ENCODE peak calls at places on chromosomes 5 and 9, in seven cellular contexts. J is activated naive CD4-positive, alpha-beta T cell; Y is choroid plexus epithelial cell; F is fibroblast of lung; E is NCI-H510A treated with DMSO at 0.1 percent for 48 hours; G is effector CD4-positive, alpha-beta T cell; Z is activated CD4-positive, CD25-positive, alpha-beta regulatory T cell. P is an unnamed sample.

GRCh38 chr9:33452828-33453271 is 5.5 kb upstream of the AQP3 start:
- DNase-seq in J (no peak), Y (peak), F (peak), E (peak), G (peak), Z (no peak), P (no peak)

GRCh38 chr5:7392401-7393024 is 3.4 kb upstream of the ADCY2 start:
- DNase-seq in J (no peak), Y (peak), F (peak), E (peak), G (no peak), Z (no peak), P (no peak)

GRCh38 chr5:33738967-33739366 is 152.8 kb downstream of the ADAMTS12 start:
- DNase-seq in J (no peak), Y (no peak), F (no peak), E (no peak), G (no peak), Z (no peak), P (no peak)

GRCh38 chr5:150143725-150144058 is 12.0 kb downstream of the PDGFRB start:
- DNase-seq in J (no peak), Y (peak), F (no peak), E (no peak), G (no peak), Z (no peak), P (no peak)

GRCh38 chr9:121895836-121896544 is 197.1 kb downstream of the TTLL11 start:
- DNase-seq in J (no peak), Y (peak), F (peak), E (no peak), G (no peak), Z (no peak), P (peak)

GRCh38 chr9:22005700-22006605 is 3.2 kb downstream of the CDKN2B start:
- DNase-seq in J (no peak), Y (peak), F (peak), E (no peak), G (no peak), Z (no peak), P (no peak)

GRCh38 chr9:132632426-132632825 is 37.4 kb downstream of the DDX31 start:
- DNase-seq in J (no peak), Y (no peak), F (no peak), E (no peak), G (no peak), Z (no peak), P (no peak)

GRCh38 chr5:43019615-43020293 is 20.4 kb downstream of the ANXA2R start:
- DNase-seq in J (peak), Y (peak), F (peak), E (peak), G (peak), Z (peak), P (no peak)

GRCh38 chr9:696332-697090 is 145.0 kb upstream of the DMRT1 start:
- DNase-seq in J (no peak), Y (peak), F (peak), E (no peak), G (no peak), Z (no peak), P (no peak)

GRCh38 chr5:157648275-157648990 is 3.8 kb downstream of the SOX30 start:
- DNase-seq in J (no peak), Y (no peak), F (peak), E (no peak), G (no peak), Z (no peak), P (no peak)

GRCh38 chr9:127121628-127122175 is 733 bp downstream of the ANGPTL2 start:
- DNase-seq in J (no peak), Y (no peak), F (peak), E (no peak), G (no peak), Z (no peak), P (no peak)

GRCh38 chr5:143968071-143968878 is 156.3 kb downstream of the HMHB1 start:
- DNase-seq in J (no peak), Y (peak), F (peak), E (peak), G (no peak), Z (no peak), P (no peak)

GRCh38 chr9:127880143-127880542 is 2.7 kb upstream of the AK1 start:
- DNase-seq in J (no peak), Y (no peak), F (no peak), E (no peak), G (no peak), Z (no peak), P (no peak)

GRCh38 chr9:97714435-97714834 is 17.3 kb upstream of the XPA start:
- DNase-seq in J (no peak), Y (peak), F (peak), E (no peak), G (no peak), Z (no peak), P (no peak)

GRCh38 chr5:82405166-82405565 is 127.0 kb upstream of the RPS23 start:
- DNase-seq in J (no peak), Y (peak), F (peak), E (no peak), G (no peak), Z (no peak), P (no peak)

GRCh38 chr9:134177624-134178393 is 13.4 kb upstream of the RNU6ATAC start:
- DNase-seq in J (no peak), Y (no peak), F (no peak), E (no peak), G (no peak), Z (no peak), P (no peak)

GRCh38 chr5:61904730-61905129 is 401.3 kb upstream of the KIF2A start:
- DNase-seq in J (no peak), Y (no peak), F (no peak), E (no peak), G (no peak), Z (no peak), P (no peak)

GRCh38 chr9:116007824-116008223 is 145.8 kb upstream of the PAPPA start:
- DNase-seq in J (no peak), Y (no peak), F (no peak), E (no peak), G (no peak), Z (no peak), P (no peak)

GRCh38 chr9:76472925-76473324 is 13.9 kb downstream of the GCNT1 start:
- DNase-seq in J (no peak), Y (no peak), F (peak), E (peak), G (no peak), Z (no peak), P (no peak)

GRCh38 chr9:5843450-5844249 is 10.7 kb upstream of the ERMP1 start:
- DNase-seq in J (no peak), Y (peak), F (peak), E (peak), G (no peak), Z (no peak), P (no peak)

GRCh38 chr5:93585054-93585751 is 2.2 kb downstream of the NR2F1 start:
- DNase-seq in J (no peak), Y (peak), F (no peak), E (no peak), G (no peak), Z (no peak), P (no peak)

GRCh38 chr5:131628990-131629389 is 6.0 kb downstream of the RAPGEF6 start:
- DNase-seq in J (no peak), Y (peak), F (peak), E (no peak), G (no peak), Z (no peak), P (no peak)

GRCh38 chr9:81531511-81531910 is 157.8 kb downstream of the TLE1 start:
- DNase-seq in J (no peak), Y (no peak), F (no peak), E (no peak), G (no peak), Z (no peak), P (no peak)

GRCh38 chr5:142109356-142110045 is 922 bp downstream of the NDFIP1 start:
- DNase-seq in J (peak), Y (peak), F (peak), E (no peak), G (peak), Z (no peak), P (no peak)

P was measured in cerebellar nuclear complex.